ENCODE peak calls at places on chromosomes 6 and 20, in five cellular contexts. One of them, this sample, is unnamed.

GRCh38 chr6:129641344-129641743 is 68.6 kb downstream of the ARHGAP18 start:
- DNase-seq in upper lobe of right lung: no peak
- DNase-seq in fibroblast of lung: peak; percentile 55
- DNase-seq in cardiac muscle cell: no peak
- DNase-seq in neural progenitor cell: no peak
- DNase-seq in this sample: no peak

GRCh38 chr20:3483784-3484183 is 13.0 kb downstream of the ATRN start:
- DNase-seq in upper lobe of right lung: no peak
- DNase-seq in fibroblast of lung: peak; percentile 24
- DNase-seq in cardiac muscle cell: no peak
- DNase-seq in neural progenitor cell: no peak
- DNase-seq in this sample: no peak

GRCh38 chr20:49799698-49800097 is 12.9 kb upstream of the SLC9A8 start:
- DNase-seq in upper lobe of right lung: no peak
- DNase-seq in fibroblast of lung: no peak
- DNase-seq in cardiac muscle cell: no peak
- DNase-seq in neural progenitor cell: no peak
- DNase-seq in this sample: no peak

GRCh38 chr6:143164565-143165105 is 103.9 kb downstream of the AIG1 start:
- DNase-seq in upper lobe of right lung: no peak
- DNase-seq in fibroblast of lung: no peak
- DNase-seq in cardiac muscle cell: no peak
- DNase-seq in neural progenitor cell: no peak
- DNase-seq in this sample: no peak

GRCh38 chr6:150373260-150373701 is 4.5 kb downstream of the IYD start:
- DNase-seq in upper lobe of right lung: no peak
- DNase-seq in fibroblast of lung: peak; percentile 38
- DNase-seq in cardiac muscle cell: no peak
- DNase-seq in neural progenitor cell: no peak
- DNase-seq in this sample: no peak

GRCh38 chr6:14713008-14713452 is 532.8 kb upstream of the JARID2 start:
- DNase-seq in upper lobe of right lung: no peak
- DNase-seq in fibroblast of lung: peak; percentile 70
- DNase-seq in cardiac muscle cell: no peak
- DNase-seq in neural progenitor cell: no peak
- DNase-seq in this sample: peak; percentile 27

GRCh38 chr6:75167851-75168250 is 38.0 kb downstream of the COL12A1 start:
- DNase-seq in upper lobe of right lung: no peak
- DNase-seq in fibroblast of lung: no peak
- DNase-seq in cardiac muscle cell: no peak
- DNase-seq in neural progenitor cell: no peak
- DNase-seq in this sample: no peak

GRCh38 chr6:127115032-127115661 is 3.3 kb upstream of the RSPO3 start:
- DNase-seq in upper lobe of right lung: no peak
- DNase-seq in fibroblast of lung: no peak
- DNase-seq in cardiac muscle cell: no peak
- DNase-seq in neural progenitor cell: no peak
- DNase-seq in this sample: no peak

GRCh38 chr6:57172136-57173055 is at the start of gene BAG2:
- DNase-seq in upper lobe of right lung: peak; percentile 92
- DNase-seq in fibroblast of lung: peak; percentile 91
- DNase-seq in cardiac muscle cell: peak; percentile 95
- DNase-seq in neural progenitor cell: peak; percentile 92
- DNase-seq in this sample: peak; percentile 95

GRCh38 chr6:43723737-43724295 is 36.2 kb upstream of the MRPS18A start:
- DNase-seq in upper lobe of right lung: peak; percentile 85
- DNase-seq in fibroblast of lung: peak; percentile 79
- DNase-seq in cardiac muscle cell: peak; percentile 83
- DNase-seq in neural progenitor cell: peak; percentile 88
- DNase-seq in this sample: peak; percentile 59

GRCh38 chr6:25122001-25122400 is 157.2 kb upstream of the CARMIL1 start:
- DNase-seq in upper lobe of right lung: no peak
- DNase-seq in fibroblast of lung: no peak
- DNase-seq in cardiac muscle cell: no peak
- DNase-seq in neural progenitor cell: no peak
- DNase-seq in this sample: peak; percentile 38

GRCh38 chr6:38975621-38976049 is 72.9 kb upstream of the GLP1R start:
- DNase-seq in upper lobe of right lung: no peak
- DNase-seq in fibroblast of lung: no peak
- DNase-seq in cardiac muscle cell: no peak
- DNase-seq in neural progenitor cell: no peak
- DNase-seq in this sample: no peak

GRCh38 chr6:165403006-165403405 is 93.6 kb upstream of the C6orf118 start:
- DNase-seq in upper lobe of right lung: no peak
- DNase-seq in fibroblast of lung: no peak
- DNase-seq in cardiac muscle cell: no peak
- DNase-seq in neural progenitor cell: no peak
- DNase-seq in this sample: no peak

GRCh38 chr6:46051962-46052361 is 36.3 kb upstream of the CLIC5 start:
- DNase-seq in upper lobe of right lung: no peak
- DNase-seq in fibroblast of lung: peak; percentile 3
- DNase-seq in cardiac muscle cell: no peak
- DNase-seq in neural progenitor cell: no peak
- DNase-seq in this sample: no peak

GRCh38 chr20:35575958-35576357 is 34.1 kb downstream of the ERGIC3 start:
- DNase-seq in upper lobe of right lung: peak; percentile 19
- DNase-seq in fibroblast of lung: no peak
- DNase-seq in cardiac muscle cell: no peak
- DNase-seq in neural progenitor cell: no peak
- DNase-seq in this sample: no peak

GRCh38 chr6:39076086-39076992 is 27.8 kb downstream of the GLP1R start:
- DNase-seq in upper lobe of right lung: no peak
- DNase-seq in fibroblast of lung: no peak
- DNase-seq in cardiac muscle cell: no peak
- DNase-seq in neural progenitor cell: no peak
- DNase-seq in this sample: no peak

GRCh38 chr6:37485259-37485658 is 14.4 kb downstream of the CCDC167 start:
- DNase-seq in upper lobe of right lung: no peak
- DNase-seq in fibroblast of lung: no peak
- DNase-seq in cardiac muscle cell: peak; percentile 20
- DNase-seq in neural progenitor cell: peak; percentile 51
- DNase-seq in this sample: no peak

DNA sequence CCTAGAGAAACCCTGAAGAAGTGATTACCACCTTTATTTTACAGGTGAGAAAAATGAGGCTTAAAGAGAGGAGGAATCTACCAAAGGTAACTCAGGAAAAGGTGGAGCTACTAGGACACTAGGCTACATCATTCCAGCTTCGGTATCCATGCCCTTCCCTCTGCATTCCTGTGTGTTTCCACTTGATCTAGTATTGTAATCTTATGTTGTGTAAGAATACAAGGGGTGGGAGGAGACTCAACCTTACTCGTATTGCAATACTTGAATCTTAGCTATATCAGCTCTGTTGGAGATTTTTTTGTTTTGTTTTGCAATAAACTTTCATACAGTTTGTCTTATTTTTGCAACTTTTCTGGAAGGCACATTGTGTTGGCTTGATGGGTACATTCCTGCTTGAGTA is 742.4 kb downstream of the PTPRT start:
- DNase-seq in upper lobe of right lung: no peak
- DNase-seq in fibroblast of lung: no peak
- DNase-seq in cardiac muscle cell: no peak
- DNase-seq in neural progenitor cell: no peak
- DNase-seq in this sample: no peak
- H3K27me3 ChIP-seq in upper lobe of right lung: no peaks in the 10 kb centered on the region
- H3K27me3 ChIP-seq in fibroblast of lung: no peaks in the 10 kb centered on the region
- H3K27me3 ChIP-seq in cardiac muscle cell: no peaks in the 10 kb centered on the region
- H3K27me3 ChIP-seq in neural progenitor cell: no peaks in the 10 kb centered on the region
- H3K27me3 ChIP-seq in this sample: no peaks in the 10 kb centered on the region

DNA sequence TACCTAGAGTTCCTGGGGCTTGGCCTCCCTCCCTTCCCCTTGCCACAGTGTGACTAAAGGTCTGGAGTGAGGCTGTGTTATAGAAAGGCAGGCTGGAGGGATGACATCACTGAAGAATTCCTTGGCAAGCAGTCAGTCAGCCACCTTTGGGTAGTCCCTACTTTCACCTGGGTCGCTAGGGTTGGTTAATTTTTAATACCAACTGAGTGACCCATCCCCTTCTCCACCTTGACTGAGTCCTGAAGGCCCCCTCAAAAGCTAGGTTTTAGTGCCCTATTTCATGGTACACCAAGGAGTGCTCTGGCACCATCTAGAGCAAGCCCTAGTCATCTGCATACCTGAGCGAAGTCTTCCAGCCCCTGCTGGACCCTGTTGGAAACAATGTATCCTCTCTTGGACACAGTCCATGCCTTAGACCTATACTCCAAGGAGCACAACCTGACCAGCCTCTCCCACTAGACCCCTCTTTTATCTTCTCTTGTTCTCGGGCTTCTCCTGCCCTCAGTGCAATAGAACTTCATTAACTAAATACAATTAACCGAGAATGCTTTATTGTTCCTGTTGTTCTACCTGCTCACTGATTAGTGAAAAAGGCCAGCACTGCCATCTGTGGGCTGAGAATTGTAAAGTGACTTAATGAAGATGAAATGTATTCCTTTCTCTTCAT is 44.6 kb downstream of the RIN2 start:
- DNase-seq in upper lobe of right lung: no peak
- DNase-seq in fibroblast of lung: no peak
- DNase-seq in cardiac muscle cell: peak; percentile 39
- DNase-seq in neural progenitor cell: peak; percentile 24
- DNase-seq in this sample: no peak
- TF ChIP-seq CTCF in upper lobe of right lung: peak; percentile 15
- TF ChIP-seq CTCF in fibroblast of lung: peak; percentile 13
- TF ChIP-seq CTCF in cardiac muscle cell: peak; percentile 19
- TF ChIP-seq CTCF in neural progenitor cell: peak; percentile 32
- TF ChIP-seq CTCF in this sample: no peak

GRCh38 chr20:20815711-20816455 is 103.4 kb upstream of the RALGAPA2 start:
- DNase-seq in upper lobe of right lung: no peak
- DNase-seq in fibroblast of lung: no peak
- DNase-seq in cardiac muscle cell: no peak
- DNase-seq in neural progenitor cell: no peak
- DNase-seq in this sample: no peak

GRCh38 chr20:20820104-20820503 is 107.7 kb upstream of the RALGAPA2 start:
- DNase-seq in upper lobe of right lung: no peak
- DNase-seq in fibroblast of lung: no peak
- DNase-seq in cardiac muscle cell: peak; percentile 19
- DNase-seq in neural progenitor cell: peak; percentile 66
- DNase-seq in this sample: no peak

GRCh38 chr20:20814685-20815084 is 102.2 kb upstream of the RALGAPA2 start:
- DNase-seq in upper lobe of right lung: no peak
- DNase-seq in fibroblast of lung: no peak
- DNase-seq in cardiac muscle cell: no peak
- DNase-seq in neural progenitor cell: peak; percentile 44
- DNase-seq in this sample: no peak

GRCh38 chr20:20820780-20821495 is 108.5 kb upstream of the RALGAPA2 start:
- DNase-seq in upper lobe of right lung: no peak
- DNase-seq in fibroblast of lung: no peak
- DNase-seq in cardiac muscle cell: no peak
- DNase-seq in neural progenitor cell: peak; percentile 25
- DNase-seq in this sample: no peak

GRCh38 chr20:20816969-20817368 is 104.5 kb upstream of the RALGAPA2 start:
- DNase-seq in upper lobe of right lung: no peak
- DNase-seq in fibroblast of lung: no peak
- DNase-seq in cardiac muscle cell: no peak
- DNase-seq in neural progenitor cell: no peak
- DNase-seq in this sample: no peak
- H3K27me3 ChIP-seq in upper lobe of right lung: no peaks in the 10 kb centered on the region
- H3K27me3 ChIP-seq in fibroblast of lung: no peaks in the 10 kb centered on the region
- H3K27me3 ChIP-seq in cardiac muscle cell: no peaks in the 10 kb centered on the region
- H3K27me3 ChIP-seq in neural progenitor cell: no peaks in the 10 kb centered on the region
- H3K27me3 ChIP-seq in this sample: no peaks in the 10 kb centered on the region

GRCh38 chr20:17966432-17967312 is 1.9 kb downstream of the SNX5 start:
- DNase-seq in upper lobe of right lung: no peak
- DNase-seq in fibroblast of lung: peak; percentile 63
- DNase-seq in cardiac muscle cell: peak; percentile 29
- DNase-seq in neural progenitor cell: no peak
- DNase-seq in this sample: no peak
- TF ChIP-seq CTCF in upper lobe of right lung: peak; percentile 32
- TF ChIP-seq CTCF in fibroblast of lung: peak; percentile 25
- TF ChIP-seq CTCF in cardiac muscle cell: peak; percentile 22
- TF ChIP-seq CTCF in neural progenitor cell: peak; percentile 21
- TF ChIP-seq CTCF in this sample: no peak

DNA sequence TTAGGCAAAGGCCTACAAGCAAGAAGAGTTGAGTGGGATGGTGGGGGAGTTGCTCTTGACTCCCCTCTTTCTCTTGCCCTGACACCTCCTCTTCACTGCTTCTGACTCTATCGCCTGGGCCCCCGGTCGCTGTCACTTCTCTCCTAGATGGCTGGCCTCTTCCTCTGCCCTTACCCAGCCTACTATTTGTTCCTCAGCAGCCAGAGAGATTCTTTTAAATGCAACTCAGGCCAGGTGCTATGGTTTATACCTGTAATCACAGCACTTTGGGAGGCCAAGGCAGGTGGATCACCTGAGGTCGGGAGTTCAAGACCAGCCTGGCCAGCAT is 4.3 kb upstream of the PDYN start:
- DNase-seq in upper lobe of right lung: no peak
- DNase-seq in fibroblast of lung: no peak
- DNase-seq in cardiac muscle cell: no peak
- DNase-seq in neural progenitor cell: no peak
- DNase-seq in this sample: no peak
- H3K27me3 ChIP-seq in upper lobe of right lung: peaks cover 44% of the 10 kb centered on the region
- H3K27me3 ChIP-seq in fibroblast of lung: peaks cover 21% of the 10 kb centered on the region
- H3K27me3 ChIP-seq in cardiac muscle cell: peaks cover 100% of the 10 kb centered on the region
- H3K27me3 ChIP-seq in neural progenitor cell: no peaks in the 10 kb centered on the region
- H3K27me3 ChIP-seq in this sample: no peaks in the 10 kb centered on the region

DNA sequence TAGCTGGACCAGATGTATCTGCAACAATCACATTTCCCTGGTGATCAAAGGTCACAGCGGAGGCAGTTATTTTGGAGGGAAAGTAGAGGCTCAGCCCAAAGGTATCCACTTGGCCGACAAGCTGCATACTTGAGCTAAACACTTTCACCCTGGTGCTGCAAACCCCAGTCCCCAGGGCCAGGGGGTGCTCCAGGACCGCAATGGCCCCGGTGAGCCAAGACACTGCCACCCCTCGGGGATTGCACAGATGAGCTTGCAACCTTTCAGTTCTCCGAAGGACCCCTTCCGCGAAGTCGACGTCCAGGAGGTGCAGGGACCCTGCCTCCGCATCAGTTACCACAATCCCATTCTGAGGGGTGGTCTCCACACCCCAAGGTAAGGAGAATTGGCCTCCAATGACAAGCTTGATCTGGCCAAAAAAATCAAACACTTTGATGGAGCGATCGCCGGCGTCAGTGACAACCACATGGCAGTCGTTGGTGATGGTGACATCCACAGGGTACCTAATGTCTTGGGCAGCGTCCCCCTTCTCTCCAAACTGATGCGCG is 823 bp downstream of the NHLRC1 start:
- DNase-seq in upper lobe of right lung: no peak
- DNase-seq in fibroblast of lung: no peak
- DNase-seq in cardiac muscle cell: no peak
- DNase-seq in neural progenitor cell: peak; percentile 47
- DNase-seq in this sample: peak; percentile 25
- TF ChIP-seq CTCF in upper lobe of right lung: no peak
- TF ChIP-seq CTCF in fibroblast of lung: no peak
- TF ChIP-seq CTCF in cardiac muscle cell: no peak
- TF ChIP-seq CTCF in neural progenitor cell: peak; percentile 47
- TF ChIP-seq CTCF in this sample: no peak

This sample was measured in ovary.